ENCODE peak calls at places on chromosomes 12 and 14, in nine cellular contexts. O is heart left ventricle; S is lower leg skin; Q is CD8-positive, alpha-beta T cell; R is suprapubic skin; V is cardiac fibroblast; Y is upper lobe of right lung; H is body of pancreas; C is hepatocyte. B is an unnamed sample.

GRCh38 chr12:9707864-9708808 is 24.8 kb downstream of the CLECL1 start:
- DNase-seq in O (peak), S (no peak), Q (peak), R (no peak), V (peak), Y (no peak), H (peak), C (peak), B (peak)

GRCh38 chr14:68219407-68219806 is 399.8 kb downstream of the RAD51B start:
- DNase-seq in O (no peak), S (no peak), Q (no peak), R (no peak), V (no peak), Y (no peak), H (no peak), C (no peak), B (no peak)

GRCh38 chr14:37545174-37545573 is 49.9 kb downstream of the FOXA1 start:
- DNase-seq in O (no peak), S (no peak), Q (no peak), R (no peak), V (no peak), Y (no peak), H (no peak), C (no peak), B (no peak)

GRCh38 chr14:64693766-64694165 is 10.5 kb upstream of the PLEKHG3 start:
- DNase-seq in O (no peak), S (no peak), Q (no peak), R (peak), V (no peak), Y (no peak), H (peak), C (no peak), B (no peak)

GRCh38 chr14:54976316-54976715 is 50.6 kb downstream of the WDHD1 start:
- DNase-seq in O (no peak), S (no peak), Q (no peak), R (no peak), V (peak), Y (no peak), H (no peak), C (no peak), B (peak)

GRCh38 chr12:70719672-70720420 is 82.6 kb upstream of the PTPRB start:
- DNase-seq in O (peak), S (no peak), Q (peak), R (no peak), V (peak), Y (peak), H (no peak), C (peak), B (peak)

GRCh38 chr12:62021808-62022207 is 238.4 kb upstream of the USP15 start:
- DNase-seq in O (no peak), S (no peak), Q (no peak), R (no peak), V (no peak), Y (no peak), H (no peak), C (no peak), B (no peak)

GRCh38 chr14:37901978-37902377 is 305.7 kb upstream of the SSTR1 start:
- DNase-seq in O (peak), S (no peak), Q (no peak), R (peak), V (peak), Y (no peak), H (peak), C (no peak), B (peak)

GRCh38 chr14:102849522-102850379 is 72.5 kb downstream of the TRAF3 start:
- DNase-seq in O (no peak), S (peak), Q (no peak), R (no peak), V (no peak), Y (no peak), H (no peak), C (peak), B (peak)

GRCh38 chr14:85063747-85064146 is 466.2 kb upstream of the FLRT2 start:
- DNase-seq in O (no peak), S (no peak), Q (no peak), R (no peak), V (no peak), Y (no peak), H (no peak), C (no peak), B (no peak)

GRCh38 chr12:132837693-132838463 is 9.2 kb upstream of the GOLGA3 start:
- DNase-seq in O (no peak), S (no peak), Q (no peak), R (no peak), V (peak), Y (no peak), H (no peak), C (no peak), B (peak)

GRCh38 chr14:105853907-105854599 is 327.7 kb downstream of the TMEM121 start:
- DNase-seq in O (no peak), S (peak), Q (no peak), R (no peak), V (no peak), Y (no peak), H (no peak), C (no peak), B (no peak)

GRCh38 chr14:38546932-38547551 is 291.1 kb upstream of the CLEC14A start:
- DNase-seq in O (no peak), S (no peak), Q (no peak), R (no peak), V (no peak), Y (no peak), H (no peak), C (no peak), B (no peak)

GRCh38 chr14:80316426-80316825 is 105.1 kb upstream of the DIO2 start:
- DNase-seq in O (no peak), S (no peak), Q (no peak), R (no peak), V (peak), Y (no peak), H (no peak), C (no peak), B (no peak)

GRCh38 chr14:63542231-63542999 is 762 bp downstream of the PPP2R5E start:
- DNase-seq in O (peak), S (peak), Q (no peak), R (peak), V (peak), Y (no peak), H (peak), C (peak), B (no peak)

GRCh38 chr12:132323171-132324010 is 6.0 kb downstream of the GALNT9 start:
- DNase-seq in O (no peak), S (no peak), Q (peak), R (no peak), V (peak), Y (no peak), H (no peak), C (no peak), B (peak)

GRCh38 chr12:11171953-11172675 is 1.1 kb downstream of the SMIM10L1 start:
- DNase-seq in O (no peak), S (no peak), Q (no peak), R (no peak), V (peak), Y (no peak), H (no peak), C (peak), B (no peak)

GRCh38 chr12:119202121-119202527 is 23.4 kb downstream of the HSPB8 start:
- DNase-seq in O (no peak), S (no peak), Q (no peak), R (no peak), V (no peak), Y (peak), H (no peak), C (no peak), B (no peak)

GRCh38 chr14:53663709-53664108 is 292.9 kb downstream of the BMP4 start:
- DNase-seq in O (no peak), S (no peak), Q (no peak), R (no peak), V (peak), Y (no peak), H (no peak), C (peak), B (peak)

GRCh38 chr12:10968765-10969456 is 17.8 kb downstream of the TAS2R50 start:
- DNase-seq in O (peak), S (peak), Q (no peak), R (peak), V (peak), Y (no peak), H (peak), C (no peak), B (peak)

GRCh38 chr12:84077692-84078091 is 834.9 kb downstream of the SLC6A15 start:
- DNase-seq in O (no peak), S (no peak), Q (no peak), R (no peak), V (peak), Y (no peak), H (no peak), C (no peak), B (no peak)

GRCh38 chr12:94047781-94048567 is 100.4 kb upstream of the PLXNC1 start:
- DNase-seq in O (no peak), S (no peak), Q (no peak), R (no peak), V (no peak), Y (no peak), H (no peak), C (no peak), B (peak)

GRCh38 chr12:100798799-100799198 is 4.2 kb downstream of the ANO4 start:
- DNase-seq in O (no peak), S (no peak), Q (no peak), R (no peak), V (peak), Y (no peak), H (no peak), C (no peak), B (no peak)

DNA sequence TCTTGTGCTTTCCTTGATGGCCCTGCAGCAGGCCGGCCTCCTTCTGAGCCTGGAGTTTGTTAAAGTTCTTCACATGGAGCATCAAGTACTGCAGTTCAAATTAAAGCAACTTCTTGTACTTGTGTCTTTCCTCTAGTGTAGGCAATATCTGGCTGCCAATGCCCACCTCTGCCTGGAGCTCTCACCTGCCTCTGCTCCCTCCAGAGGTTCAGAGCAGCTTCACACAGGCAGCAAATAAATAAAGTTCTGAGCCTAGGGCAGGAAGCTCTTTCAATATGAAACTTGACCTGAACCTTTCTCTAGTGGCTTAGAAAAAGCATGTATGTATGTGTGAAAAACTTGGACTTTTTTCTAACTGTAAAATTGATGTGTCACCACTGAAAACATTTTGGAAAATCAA is 65.9 kb downstream of the ITPR2 start:
- DNase-seq in O (no peak), S (no peak), Q (no peak), R (no peak), V (no peak), Y (no peak), H (no peak), C (no peak), B (no peak)
- TF ChIP-seq CTCF in O (no peak), S (no peak), Q (no peak), R (no peak), V (no peak), Y (no peak), H (no peak), C (no peak), B (no peak)

GRCh38 chr14:94907626-94908261 is 137.8 kb upstream of the GSC start:
- DNase-seq in O (no peak), S (peak), Q (no peak), R (no peak), V (peak), Y (no peak), H (no peak), C (no peak), B (no peak)
- H3K4me3 ChIP-seq in O (peak), S (no peak), Q (no peak), R (peak), V (no peak), Y (no peak), H (no peak), C (no peak), B (no peak)

GRCh38 chr12:39959016-39959415 is 146.9 kb downstream of the SLC2A13 start:
- DNase-seq in O (no peak), S (no peak), Q (no peak), R (no peak), V (no peak), Y (no peak), H (no peak), C (no peak), B (no peak)

GRCh38 chr12:39959467-39959866 is 146.4 kb downstream of the SLC2A13 start:
- DNase-seq in O (no peak), S (no peak), Q (no peak), R (no peak), V (no peak), Y (no peak), H (no peak), C (no peak), B (no peak)

GRCh38 chr12:39958377-39958776 is 147.5 kb downstream of the SLC2A13 start:
- DNase-seq in O (no peak), S (no peak), Q (no peak), R (no peak), V (peak), Y (no peak), H (no peak), C (no peak), B (no peak)
- TF ChIP-seq CTCF in O (no peak), S (no peak), Q (no peak), R (no peak), V (peak), Y (peak), H (no peak), C (no peak), B (no peak)

GRCh38 chr12:26833692-26834168 is 736 bp upstream of the ITPR2 start:
- DNase-seq in O (peak), S (peak), Q (peak), R (no peak), V (peak), Y (peak), H (peak), C (peak), B (peak)

GRCh38 chr12:26831959-26832816 is 806 bp downstream of the ITPR2 start:
- DNase-seq in O (peak), S (peak), Q (peak), R (peak), V (peak), Y (peak), H (peak), C (peak), B (peak)

GRCh38 chr12:26830783-26831601 is 2.0 kb downstream of the ITPR2 start:
- DNase-seq in O (no peak), S (no peak), Q (no peak), R (no peak), V (no peak), Y (no peak), H (peak), C (no peak), B (no peak)

GRCh38 chr12:26830358-26830757 is 2.6 kb downstream of the ITPR2 start:
- DNase-seq in O (no peak), S (no peak), Q (no peak), R (no peak), V (no peak), Y (no peak), H (no peak), C (no peak), B (no peak)

DNA sequence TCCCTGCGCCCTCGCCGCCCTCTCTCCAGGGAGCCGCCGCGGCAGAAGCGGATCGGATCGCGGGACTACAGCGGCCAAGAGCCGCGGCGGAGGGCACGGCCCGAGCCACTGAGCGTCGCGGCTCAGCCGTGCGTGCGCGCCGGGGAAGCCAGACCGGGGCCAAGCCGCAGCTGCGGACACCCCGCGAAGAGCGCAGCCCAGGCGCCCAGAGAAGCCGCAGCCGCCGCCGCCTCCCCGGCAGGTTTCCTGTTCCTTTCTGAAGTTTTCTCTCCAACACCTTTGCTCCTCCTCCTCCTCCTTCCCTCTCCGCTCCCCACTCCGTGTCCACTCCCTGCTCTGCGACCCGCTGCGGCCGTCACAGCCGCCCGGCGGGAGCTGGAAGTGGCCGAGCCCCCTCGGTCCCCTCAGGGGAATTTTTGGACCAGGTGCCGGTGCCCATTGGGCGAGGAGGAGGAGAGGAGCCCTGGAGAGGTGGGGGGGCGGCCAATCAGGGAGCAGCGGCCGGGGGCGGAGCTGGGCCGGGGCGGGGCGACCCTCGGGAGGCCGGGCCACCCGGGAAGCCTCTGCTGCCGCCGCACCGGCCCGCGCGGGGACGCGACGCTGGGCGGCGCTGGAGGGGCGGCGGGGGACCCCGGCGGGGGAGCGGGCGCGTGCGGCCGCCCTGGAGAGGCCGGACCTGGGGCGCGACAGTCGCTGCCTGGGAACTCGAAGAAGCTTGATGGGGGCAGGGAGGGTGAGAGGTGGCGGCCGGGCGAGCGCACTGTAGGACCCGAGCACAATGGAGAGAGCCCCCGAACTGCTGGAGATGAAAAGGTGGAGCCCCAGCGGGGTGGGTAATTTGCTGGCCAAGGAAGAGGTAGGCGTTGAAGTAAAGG is at the start of gene ITPR2:
- DNase-seq in O (peak), S (peak), Q (peak), R (peak), V (peak), Y (peak), H (peak), C (peak), B (peak)
- H3K4me3 ChIP-seq in O (peak), S (peak), Q (peak), R (peak), V (peak), Y (peak), H (peak), C (peak), B (peak)

GRCh38 chr12:20681334-20681733 is 13.8 kb upstream of the SLCO1C1 start:
- DNase-seq in O (no peak), S (no peak), Q (no peak), R (no peak), V (no peak), Y (no peak), H (no peak), C (no peak), B (no peak)
- TF ChIP-seq CTCF in O (no peak), S (no peak), Q (no peak), R (no peak), V (no peak), Y (no peak), H (no peak), C (no peak), B (no peak)

DNA sequence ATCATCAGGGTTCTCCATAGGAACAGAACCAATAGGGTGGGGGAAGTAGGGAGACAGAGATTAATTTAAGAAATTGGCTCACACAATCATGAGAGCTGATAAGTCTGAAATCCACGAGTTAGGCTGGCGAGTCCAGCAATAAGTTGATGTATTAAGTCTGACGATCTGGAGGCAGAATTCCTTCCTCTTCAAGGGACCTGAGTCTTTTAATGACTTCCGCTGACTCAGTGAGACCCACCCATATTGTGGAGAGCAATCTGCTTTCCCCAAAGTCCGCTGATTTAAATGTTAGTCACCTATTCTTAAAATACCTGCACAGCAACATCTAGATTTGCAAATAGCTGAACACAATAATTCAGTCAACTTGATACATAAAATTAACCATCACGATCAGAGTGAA is 97.8 kb downstream of the SPTSSA start:
- DNase-seq in O (no peak), S (no peak), Q (no peak), R (no peak), V (no peak), Y (no peak), H (no peak), C (no peak), B (no peak)
- H3K4me3 ChIP-seq in O (no peak), S (no peak), Q (no peak), R (no peak), V (no peak), Y (no peak), H (no peak), C (no peak), B (no peak)

DNA sequence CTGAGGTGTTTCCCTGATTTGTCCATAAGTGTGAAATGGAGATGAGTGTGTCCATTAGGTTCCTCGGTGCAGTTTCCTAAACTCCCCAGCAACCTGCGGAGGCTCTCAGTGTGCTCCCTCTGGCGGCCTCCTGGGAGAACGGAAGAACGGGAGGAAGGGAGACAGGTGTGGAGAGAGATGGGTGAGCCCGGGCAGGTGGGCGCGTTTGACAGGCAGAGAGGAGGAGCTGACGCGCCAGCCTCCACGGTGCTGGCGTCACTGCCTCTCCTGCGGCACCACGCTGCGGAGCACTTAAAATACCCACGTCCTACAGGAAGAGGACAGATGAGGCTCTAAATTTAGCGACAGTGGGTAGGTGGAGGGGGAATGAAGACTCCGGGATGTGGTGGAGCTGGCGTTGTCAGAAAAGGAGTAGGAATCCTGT is 26.8 kb upstream of the PEX5 start:
- DNase-seq in O (peak), S (no peak), Q (no peak), R (no peak), V (peak), Y (peak), H (peak), C (peak), B (no peak)
- TF ChIP-seq CTCF in O (peak), S (no peak), Q (no peak), R (peak), V (peak), Y (peak), H (peak), C (peak), B (peak)

GRCh38 chr12:51413791-51414190 is 10.8 kb upstream of the SLC4A8 start:
- DNase-seq in O (no peak), S (no peak), Q (no peak), R (no peak), V (no peak), Y (no peak), H (no peak), C (no peak), B (no peak)
- H3K4me3 ChIP-seq in O (no peak), S (no peak), Q (no peak), R (no peak), V (no peak), Y (no peak), H (no peak), C (no peak), B (no peak)

DNA sequence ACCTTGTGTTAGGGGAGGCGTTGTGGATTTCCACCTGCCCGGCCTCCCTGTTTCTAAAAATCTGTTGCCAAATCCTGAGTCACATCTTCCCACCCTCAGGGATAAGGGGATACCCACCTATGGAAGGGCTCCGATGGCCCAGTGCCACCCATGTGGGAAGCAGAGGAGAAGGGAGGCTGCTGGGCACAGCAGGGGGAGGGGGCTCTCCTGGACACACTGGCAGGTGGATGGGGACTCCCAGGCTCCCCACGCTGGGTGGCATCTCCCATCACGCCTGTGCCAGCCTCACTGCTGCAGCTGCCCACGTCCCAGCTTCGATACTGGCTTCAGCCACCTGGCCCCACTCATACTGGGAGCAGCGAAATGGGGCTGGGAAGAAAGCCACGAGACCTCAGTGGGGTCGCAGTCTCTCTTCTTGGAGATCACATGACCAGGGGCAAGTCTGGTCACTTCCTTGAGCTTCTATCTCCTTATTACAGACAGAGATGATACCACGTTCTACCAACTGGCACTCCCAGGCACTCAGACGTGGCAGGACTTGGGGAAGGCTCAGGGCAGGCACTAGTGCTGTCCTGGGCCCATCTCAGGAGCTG is 72.3 kb downstream of the PITPNM2 start:
- DNase-seq in O (no peak), S (no peak), Q (no peak), R (no peak), V (no peak), Y (no peak), H (no peak), C (no peak), B (no peak)
- TF ChIP-seq CTCF in O (no peak), S (no peak), Q (no peak), R (no peak), V (no peak), Y (no peak), H (no peak), C (no peak), B (no peak)

GRCh38 chr12:118102609-118103008 is 1.2 kb downstream of the VSIG10 start:
- DNase-seq in O (no peak), S (no peak), Q (no peak), R (no peak), V (no peak), Y (no peak), H (no peak), C (no peak), B (no peak)
- H3K4me3 ChIP-seq in O (peak), S (no peak), Q (no peak), R (peak), V (no peak), Y (peak), H (no peak), C (peak), B (peak)